ENCODE peak calls at places on chromosomes 12 and 14, in eight cellular contexts. One of them, this sample, is unnamed.

GRCh38 chr14:69319911-69320310 is 60.0 kb downstream of the GALNT16 start:
- DNase-seq in ovary: no peak
- DNase-seq in adrenal gland: no peak
- DNase-seq in spleen: peak; percentile 42
- DNase-seq in sigmoid colon: no peak
- DNase-seq in body of pancreas: no peak
- DNase-seq in transverse colon: no peak
- DNase-seq in right lobe of liver: no peak
- DNase-seq in this sample: no peak

GRCh38 chr12:10716704-10717315 is 6.3 kb downstream of the YBX3 start:
- DNase-seq in ovary: peak; percentile 79
- DNase-seq in adrenal gland: peak; percentile 92
- DNase-seq in spleen: peak; percentile 76
- DNase-seq in sigmoid colon: peak; percentile 90
- DNase-seq in body of pancreas: peak; percentile 66
- DNase-seq in transverse colon: peak; percentile 70
- DNase-seq in right lobe of liver: peak; percentile 36
- DNase-seq in this sample: peak; percentile 1

GRCh38 chr12:66438601-66439000 is 136.3 kb downstream of the HELB start:
- DNase-seq in ovary: no peak
- DNase-seq in adrenal gland: no peak
- DNase-seq in spleen: no peak
- DNase-seq in sigmoid colon: no peak
- DNase-seq in body of pancreas: no peak
- DNase-seq in transverse colon: no peak
- DNase-seq in right lobe of liver: no peak
- DNase-seq in this sample: no peak

GRCh38 chr14:105042813-105043212 is 21.9 kb upstream of the CDCA4 start:
- DNase-seq in ovary: no peak
- DNase-seq in adrenal gland: no peak
- DNase-seq in spleen: peak; percentile 57
- DNase-seq in sigmoid colon: no peak
- DNase-seq in body of pancreas: no peak
- DNase-seq in transverse colon: no peak
- DNase-seq in right lobe of liver: no peak
- DNase-seq in this sample: no peak

GRCh38 chr12:74449872-74450271 is 87.8 kb upstream of the ATXN7L3B start:
- DNase-seq in ovary: no peak
- DNase-seq in adrenal gland: no peak
- DNase-seq in spleen: no peak
- DNase-seq in sigmoid colon: no peak
- DNase-seq in body of pancreas: no peak
- DNase-seq in transverse colon: no peak
- DNase-seq in right lobe of liver: no peak
- DNase-seq in this sample: no peak

GRCh38 chr12:92827836-92828431 is 101.2 kb downstream of the EEA1 start:
- DNase-seq in ovary: no peak
- DNase-seq in adrenal gland: no peak
- DNase-seq in spleen: no peak
- DNase-seq in sigmoid colon: no peak
- DNase-seq in body of pancreas: peak; percentile 13
- DNase-seq in transverse colon: peak; percentile 39
- DNase-seq in right lobe of liver: no peak
- DNase-seq in this sample: no peak

GRCh38 chr14:67663633-67664032 is 10.8 kb downstream of the VTI1B start:
- DNase-seq in ovary: no peak
- DNase-seq in adrenal gland: no peak
- DNase-seq in spleen: no peak
- DNase-seq in sigmoid colon: no peak
- DNase-seq in body of pancreas: no peak
- DNase-seq in transverse colon: no peak
- DNase-seq in right lobe of liver: no peak
- DNase-seq in this sample: no peak

GRCh38 chr12:14273911-14274306 is 91.6 kb upstream of the ATF7IP start:
- DNase-seq in ovary: no peak
- DNase-seq in adrenal gland: no peak
- DNase-seq in spleen: no peak
- DNase-seq in sigmoid colon: no peak
- DNase-seq in body of pancreas: no peak
- DNase-seq in transverse colon: no peak
- DNase-seq in right lobe of liver: no peak
- DNase-seq in this sample: no peak

GRCh38 chr14:94110552-94111181 is at the start of gene IFI27:
- DNase-seq in ovary: peak; percentile 71
- DNase-seq in adrenal gland: peak; percentile 84
- DNase-seq in spleen: no peak
- DNase-seq in sigmoid colon: peak; percentile 76
- DNase-seq in body of pancreas: peak; percentile 25
- DNase-seq in transverse colon: peak; percentile 81
- DNase-seq in right lobe of liver: no peak
- DNase-seq in this sample: no peak

GRCh38 chr12:108179305-108179704 is 50.2 kb downstream of the WSCD2 start:
- DNase-seq in ovary: no peak
- DNase-seq in adrenal gland: no peak
- DNase-seq in spleen: no peak
- DNase-seq in sigmoid colon: no peak
- DNase-seq in body of pancreas: no peak
- DNase-seq in transverse colon: no peak
- DNase-seq in right lobe of liver: no peak
- DNase-seq in this sample: no peak

GRCh38 chr12:54411398-54412241 is 7.4 kb downstream of the ITGA5 start:
- DNase-seq in ovary: no peak
- DNase-seq in adrenal gland: peak; percentile 93
- DNase-seq in spleen: peak; percentile 88
- DNase-seq in sigmoid colon: peak; percentile 90
- DNase-seq in body of pancreas: peak; percentile 71
- DNase-seq in transverse colon: peak; percentile 41
- DNase-seq in right lobe of liver: peak; percentile 61
- DNase-seq in this sample: no peak
- TF ChIP-seq POLR2A in ovary: no peak
- TF ChIP-seq POLR2A in adrenal gland: peak; percentile 56
- TF ChIP-seq POLR2A in spleen: no peak
- TF ChIP-seq POLR2A in sigmoid colon: no peak
- TF ChIP-seq POLR2A in body of pancreas: no peak
- TF ChIP-seq POLR2A in transverse colon: no peak
- TF ChIP-seq POLR2A in right lobe of liver: no peak
- TF ChIP-seq POLR2A in this sample: no peak

DNA sequence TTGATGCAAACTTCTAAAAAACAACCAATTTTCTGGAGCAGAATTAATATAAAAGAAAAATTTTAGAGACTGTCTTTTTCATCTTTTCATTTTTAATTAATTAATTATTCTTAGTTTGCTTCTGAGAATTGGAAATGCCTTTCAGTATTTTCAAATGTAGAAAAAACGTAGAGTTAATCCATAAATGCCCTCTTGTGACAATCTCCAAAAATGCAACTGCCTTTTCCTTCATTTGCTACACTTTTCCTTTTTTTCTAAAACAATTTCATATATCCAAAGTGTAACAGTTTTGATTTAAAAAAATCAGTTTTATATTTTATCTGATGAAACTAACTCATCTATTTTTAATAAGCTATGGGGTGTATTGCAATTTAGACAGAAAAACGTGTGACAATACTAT is 409.3 kb downstream of the PRKD1 start:
- DNase-seq in ovary: no peak
- DNase-seq in adrenal gland: no peak
- DNase-seq in spleen: no peak
- DNase-seq in sigmoid colon: no peak
- DNase-seq in body of pancreas: no peak
- DNase-seq in transverse colon: no peak
- DNase-seq in right lobe of liver: no peak
- DNase-seq in this sample: no peak
- TF ChIP-seq CTCF in ovary: no peak
- TF ChIP-seq CTCF in adrenal gland: no peak
- TF ChIP-seq CTCF in spleen: no peak
- TF ChIP-seq CTCF in sigmoid colon: no peak
- TF ChIP-seq CTCF in body of pancreas: no peak
- TF ChIP-seq CTCF in transverse colon: no peak
- TF ChIP-seq CTCF in right lobe of liver: peak; percentile 19
- TF ChIP-seq CTCF in this sample: no peak

DNA sequence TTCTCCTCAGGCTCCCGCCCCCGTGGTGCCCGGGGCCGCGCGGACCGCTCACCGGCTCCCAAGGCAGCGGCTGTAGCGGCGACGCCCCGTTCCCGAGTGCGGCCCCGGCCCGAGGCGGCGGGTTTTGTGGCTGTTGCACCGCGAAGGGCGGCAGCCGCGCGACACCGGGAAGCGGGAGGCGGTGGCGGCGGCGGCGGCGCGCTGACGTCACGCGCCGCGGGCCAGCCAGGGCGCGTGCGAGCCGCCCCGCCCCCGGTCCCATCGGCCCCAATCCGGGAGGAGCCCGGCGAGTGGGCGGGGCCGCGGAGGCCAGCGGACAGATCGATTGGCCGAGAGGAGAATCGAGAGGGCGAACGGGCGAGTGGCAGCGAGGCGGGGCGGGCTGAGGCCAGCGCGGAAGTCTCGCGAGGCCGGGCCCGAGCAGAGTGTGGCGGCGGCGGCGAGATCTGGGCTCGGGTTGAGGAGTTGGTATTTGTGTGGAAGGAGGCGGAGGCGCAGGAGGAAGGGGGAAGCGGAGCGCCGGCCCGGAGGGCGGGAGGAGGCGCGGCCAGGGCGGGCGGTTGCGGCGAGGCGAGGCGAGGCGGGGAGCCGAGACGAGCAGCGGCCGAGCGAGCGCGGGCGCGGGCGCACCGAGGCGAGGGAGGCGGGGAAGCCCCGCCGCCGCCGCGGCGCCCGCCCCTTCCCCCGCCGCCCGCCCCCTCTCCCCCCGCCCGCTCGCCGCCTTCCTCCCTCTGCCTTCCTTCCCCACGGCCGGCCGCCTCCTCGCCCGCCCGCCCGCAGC is at the start of gene YY1:
- DNase-seq in ovary: peak; percentile 99
- DNase-seq in adrenal gland: peak; percentile 99
- DNase-seq in spleen: peak; percentile 100
- DNase-seq in sigmoid colon: peak; percentile 99
- DNase-seq in body of pancreas: peak; percentile 99
- DNase-seq in transverse colon: peak; percentile 99
- DNase-seq in right lobe of liver: peak; percentile 100
- DNase-seq in this sample: peak; percentile 94
- TF ChIP-seq POLR2A in ovary: peak; percentile 86
- TF ChIP-seq POLR2A in adrenal gland: peak; percentile 97
- TF ChIP-seq POLR2A in spleen: peak; percentile 54
- TF ChIP-seq POLR2A in sigmoid colon: peak; percentile 23
- TF ChIP-seq POLR2A in body of pancreas: peak; percentile 77
- TF ChIP-seq POLR2A in transverse colon: peak; percentile 74
- TF ChIP-seq POLR2A in right lobe of liver: peak; percentile 88
- TF ChIP-seq POLR2A in this sample: peak; percentile 67

DNA sequence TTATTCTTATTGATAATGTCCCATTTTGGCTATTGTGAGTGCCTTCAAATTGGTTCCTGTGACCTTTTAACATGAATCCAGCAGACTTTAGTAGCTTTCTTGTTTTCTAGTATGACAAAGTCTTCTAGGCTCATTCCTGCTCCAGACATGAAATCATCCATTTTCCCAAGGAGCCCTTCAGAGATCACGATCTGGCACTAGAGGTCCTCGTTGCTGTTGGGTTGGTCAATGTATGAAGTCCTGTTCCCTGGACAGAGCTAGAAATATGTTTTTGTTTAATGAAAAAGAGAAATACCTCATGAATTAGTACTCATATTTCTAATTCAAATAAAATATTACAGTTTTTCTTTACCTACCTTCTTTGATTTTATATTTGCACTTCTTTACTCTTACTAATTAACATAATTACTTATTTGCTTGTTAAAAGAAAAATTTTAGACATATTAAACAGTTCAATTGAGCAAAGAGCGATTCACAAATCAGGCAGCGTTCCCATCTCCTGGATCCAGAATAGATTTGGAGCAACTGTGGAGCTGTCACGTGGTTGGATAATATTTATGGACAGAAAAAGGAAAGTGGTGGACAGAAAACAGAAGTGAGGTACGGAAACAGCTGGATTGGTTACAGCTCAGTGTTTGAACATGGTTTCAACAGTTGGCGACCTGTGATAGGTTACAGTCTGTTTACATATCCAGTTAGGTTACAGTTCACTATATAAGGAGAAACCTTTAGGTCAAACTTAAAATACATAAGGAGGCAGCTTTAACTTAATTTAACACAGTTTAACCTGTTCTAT is 19.8 kb upstream of the FAM234B start:
- DNase-seq in ovary: no peak
- DNase-seq in adrenal gland: no peak
- DNase-seq in spleen: no peak
- DNase-seq in sigmoid colon: no peak
- DNase-seq in body of pancreas: peak; percentile 60
- DNase-seq in transverse colon: peak; percentile 33
- DNase-seq in right lobe of liver: no peak
- DNase-seq in this sample: no peak
- TF ChIP-seq CTCF in ovary: no peak
- TF ChIP-seq CTCF in adrenal gland: peak; percentile 41
- TF ChIP-seq CTCF in spleen: no peak
- TF ChIP-seq CTCF in sigmoid colon: no peak
- TF ChIP-seq CTCF in body of pancreas: peak; percentile 30
- TF ChIP-seq CTCF in transverse colon: no peak
- TF ChIP-seq CTCF in right lobe of liver: peak; percentile 35
- TF ChIP-seq CTCF in this sample: peak; percentile 52

DNA sequence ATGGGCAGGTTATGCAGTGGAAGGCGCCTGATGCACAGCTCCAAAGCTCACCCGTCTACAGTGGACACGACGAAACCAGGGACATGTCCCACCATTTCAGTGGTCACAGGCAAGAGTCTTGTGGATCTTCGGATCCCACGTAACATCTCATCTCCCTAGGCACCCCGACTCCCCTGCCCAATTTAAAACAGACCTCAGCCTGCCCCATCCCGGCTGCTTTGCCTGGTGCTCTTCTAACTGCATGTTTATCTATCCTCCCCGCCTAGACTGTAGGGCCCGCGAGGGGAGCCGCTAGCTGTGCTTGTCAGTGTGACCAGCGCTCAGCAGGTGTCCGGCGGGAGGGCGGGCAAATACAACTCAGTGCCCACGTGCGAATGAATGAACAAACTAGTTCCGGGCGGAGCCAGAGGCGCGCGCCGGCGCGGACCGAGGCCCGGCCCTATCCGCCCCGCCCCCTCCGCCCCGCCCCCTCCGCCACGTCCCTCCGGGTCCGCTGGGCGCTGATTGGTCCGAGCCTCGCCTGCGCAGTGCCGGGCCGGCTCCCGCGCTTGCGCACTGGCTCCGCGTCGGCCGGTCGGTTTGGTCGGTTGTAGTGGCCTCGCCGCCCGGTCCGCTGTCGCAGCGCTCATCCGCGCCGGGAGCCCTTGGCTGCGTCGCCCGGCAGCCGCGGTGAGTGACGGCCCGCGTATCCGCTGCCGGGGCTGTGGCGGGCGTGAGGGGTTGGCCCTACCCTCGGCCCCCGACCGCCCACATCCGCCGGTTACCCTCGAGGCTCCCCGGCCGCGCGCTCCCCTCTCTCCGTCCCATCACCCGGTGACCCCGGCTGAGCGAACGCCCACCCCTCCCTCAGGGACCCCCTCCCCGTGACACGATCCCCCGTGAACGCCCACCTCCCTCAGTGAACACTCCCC is 60.1 kb downstream of the DDX51 start:
- DNase-seq in ovary: peak; percentile 86
- DNase-seq in adrenal gland: peak; percentile 91
- DNase-seq in spleen: peak; percentile 97
- DNase-seq in sigmoid colon: peak; percentile 95
- DNase-seq in body of pancreas: peak; percentile 94
- DNase-seq in transverse colon: peak; percentile 92
- DNase-seq in right lobe of liver: peak; percentile 91
- DNase-seq in this sample: peak; percentile 47
- TF ChIP-seq POLR2A in ovary: peak; percentile 92
- TF ChIP-seq POLR2A in adrenal gland: peak; percentile 94
- TF ChIP-seq POLR2A in spleen: peak; percentile 54
- TF ChIP-seq POLR2A in sigmoid colon: peak; percentile 79
- TF ChIP-seq POLR2A in body of pancreas: peak; percentile 60
- TF ChIP-seq POLR2A in transverse colon: peak; percentile 85
- TF ChIP-seq POLR2A in right lobe of liver: peak; percentile 92
- TF ChIP-seq POLR2A in this sample: peak; percentile 90